ENCODE peak calls at places on chromosomes 7 and 10, in seven cellular contexts. J is colonic mucosa; F is thoracic aorta; S is vagina; G is pancreas; M is CD4-positive, alpha-beta memory T cell; Y is mesenchymal stem cell. A is an unnamed sample. For H3K9me3, the result is how much of the 10 kb centered on the place peaks cover.

GRCh38 chr7:25216837-25217236 is 11.4 kb downstream of the NPVF start:
- DNase-seq in J (no peak), F (no peak), S (no peak), G (no peak), M (peak), Y (peak), A (no peak)

GRCh38 chr7:151233111-151233701 is 923 bp downstream of the CHPF2 start:
- DNase-seq in J (no peak), F (peak), S (no peak), G (no peak), M (peak), Y (peak), A (peak)

GRCh38 chr7:131859162-131859821 is 302.9 kb upstream of the PODXL start:
- DNase-seq in J (peak), F (peak), S (no peak), G (peak), M (peak), Y (peak), A (peak)

GRCh38 chr10:26556756-26557640 is 118.9 kb downstream of the APBB1IP start:
- DNase-seq in J (no peak), F (no peak), S (no peak), G (no peak), M (peak), Y (peak), A (no peak)

GRCh38 chr7:76069238-76069638 is 21.3 kb downstream of the MDH2 start:
- DNase-seq in J (peak), F (no peak), S (no peak), G (peak), M (no peak), Y (peak), A (peak)

GRCh38 chr10:74072503-74072902 is 74.6 kb downstream of the VCL start:
- DNase-seq in J (no peak), F (no peak), S (no peak), G (no peak), M (no peak), Y (peak), A (no peak)

GRCh38 chr7:118872568-118872967 is 648.1 kb downstream of the ANKRD7 start:
- DNase-seq in J (no peak), F (no peak), S (no peak), G (no peak), M (no peak), Y (peak), A (no peak)

GRCh38 chr10:130061760-130062159 is 48.9 kb downstream of the C10orf143 start:
- DNase-seq in J (no peak), F (no peak), S (no peak), G (no peak), M (no peak), Y (no peak), A (no peak)

GRCh38 chr7:85004402-85004801 is 182.5 kb downstream of the SEMA3D start:
- DNase-seq in J (no peak), F (no peak), S (no peak), G (no peak), M (no peak), Y (peak), A (peak)

GRCh38 chr10:7409732-7410168 is 1.1 kb downstream of the SFMBT2 start:
- DNase-seq in J (peak), F (no peak), S (peak), G (no peak), M (peak), Y (peak), A (no peak)

GRCh38 chr10:89946106-89946505 is 244.7 kb downstream of the KIF20B start:
- DNase-seq in J (no peak), F (no peak), S (no peak), G (no peak), M (peak), Y (peak), A (no peak)

GRCh38 chr10:5033061-5033770 is 29.6 kb upstream of the AKR1C2 start:
- DNase-seq in J (no peak), F (no peak), S (no peak), G (no peak), M (no peak), Y (peak), A (no peak)

GRCh38 chr10:72329290-72330058 is 25.2 kb downstream of the DNAJB12 start:
- DNase-seq in J (no peak), F (no peak), S (no peak), G (peak), M (no peak), Y (no peak), A (no peak)

GRCh38 chr7:17640730-17641377 is 299.4 kb downstream of the SNX13 start:
- DNase-seq in J (peak), F (no peak), S (no peak), G (no peak), M (peak), Y (peak), A (no peak)

GRCh38 chr7:2263176-2263575 is 21.1 kb downstream of the NUDT1 start:
- DNase-seq in J (no peak), F (no peak), S (no peak), G (no peak), M (no peak), Y (no peak), A (no peak)

GRCh38 chr10:100338434-100339036 is 8.5 kb upstream of the SCD start:
- DNase-seq in J (peak), F (no peak), S (no peak), G (peak), M (peak), Y (peak), A (peak)

GRCh38 chr10:132520147-132520811 is 17.3 kb upstream of the INPP5A start:
- DNase-seq in J (no peak), F (no peak), S (no peak), G (no peak), M (no peak), Y (peak), A (peak)

GRCh38 chr7:99504281-99504602 is 220 bp upstream of the ZKSCAN5 start:
- DNase-seq in J (no peak), F (peak), S (peak), G (no peak), M (no peak), Y (no peak), A (no peak)

GRCh38 chr7:151514461-151515396 is 5.0 kb downstream of the RHEB start:
- DNase-seq in J (no peak), F (no peak), S (no peak), G (no peak), M (no peak), Y (no peak), A (no peak)

GRCh38 chr10:103595933-103596726 is 102.6 kb downstream of the NEURL1 start:
- DNase-seq in J (no peak), F (no peak), S (no peak), G (no peak), M (no peak), Y (no peak), A (no peak)

GRCh38 chr10:101631821-101632475 is 43.8 kb downstream of the DPCD start:
- DNase-seq in J (no peak), F (no peak), S (no peak), G (no peak), M (no peak), Y (no peak), A (peak)

GRCh38 chr10:21820952-21821351 is 182.6 kb downstream of the DNAJC1 start:
- DNase-seq in J (no peak), F (no peak), S (no peak), G (no peak), M (no peak), Y (no peak), A (no peak)

GRCh38 chr7:17301491-17302101 is 3.1 kb downstream of the AHR start:
- DNase-seq in J (peak), F (peak), S (no peak), G (peak), M (peak), Y (peak), A (peak)

DNA sequence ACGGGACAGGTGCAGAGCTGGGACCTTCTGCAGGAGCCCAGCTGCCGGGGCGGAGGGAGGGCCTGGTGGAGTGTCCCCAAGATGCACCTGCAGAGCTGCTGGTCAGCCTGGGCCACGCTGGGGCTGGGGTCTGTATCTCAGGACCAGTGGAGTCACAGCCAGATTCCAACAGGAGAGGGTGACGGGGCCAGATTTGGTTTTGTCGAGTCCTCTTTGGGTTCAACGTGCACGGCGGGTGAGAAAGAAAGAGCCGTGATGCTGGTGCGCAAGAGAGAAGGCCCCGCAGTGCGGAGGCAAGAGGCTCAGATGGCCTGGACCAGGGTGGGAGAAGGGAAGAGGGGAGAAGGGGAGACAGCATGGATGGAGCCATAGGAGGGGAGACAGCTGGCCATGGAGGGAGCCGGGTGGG is 462.9 kb downstream of the PTPRN2 start:
- DNase-seq in J (no peak), F (no peak), S (no peak), G (no peak), M (no peak), Y (no peak), A (peak)
- H3K9me3 ChIP-seq in J (under half), F (under half), S (under half), G (under half), M (under half), Y (under half), A (under half)

GRCh38 chr10:59901481-59901880 is 4.9 kb downstream of the CCDC6 start:
- DNase-seq in J (no peak), F (no peak), S (no peak), G (no peak), M (no peak), Y (no peak), A (no peak)

GRCh38 chr10:59903871-59904270 is 2.5 kb downstream of the CCDC6 start:
- DNase-seq in J (no peak), F (no peak), S (no peak), G (no peak), M (no peak), Y (peak), A (no peak)

GRCh38 chr10:59896186-59896585 is 10.2 kb downstream of the CCDC6 start:
- DNase-seq in J (peak), F (no peak), S (no peak), G (peak), M (no peak), Y (no peak), A (peak)

GRCh38 chr10:59898125-59898835 is 8.1 kb downstream of the CCDC6 start:
- DNase-seq in J (no peak), F (no peak), S (no peak), G (no peak), M (no peak), Y (no peak), A (no peak)

DNA sequence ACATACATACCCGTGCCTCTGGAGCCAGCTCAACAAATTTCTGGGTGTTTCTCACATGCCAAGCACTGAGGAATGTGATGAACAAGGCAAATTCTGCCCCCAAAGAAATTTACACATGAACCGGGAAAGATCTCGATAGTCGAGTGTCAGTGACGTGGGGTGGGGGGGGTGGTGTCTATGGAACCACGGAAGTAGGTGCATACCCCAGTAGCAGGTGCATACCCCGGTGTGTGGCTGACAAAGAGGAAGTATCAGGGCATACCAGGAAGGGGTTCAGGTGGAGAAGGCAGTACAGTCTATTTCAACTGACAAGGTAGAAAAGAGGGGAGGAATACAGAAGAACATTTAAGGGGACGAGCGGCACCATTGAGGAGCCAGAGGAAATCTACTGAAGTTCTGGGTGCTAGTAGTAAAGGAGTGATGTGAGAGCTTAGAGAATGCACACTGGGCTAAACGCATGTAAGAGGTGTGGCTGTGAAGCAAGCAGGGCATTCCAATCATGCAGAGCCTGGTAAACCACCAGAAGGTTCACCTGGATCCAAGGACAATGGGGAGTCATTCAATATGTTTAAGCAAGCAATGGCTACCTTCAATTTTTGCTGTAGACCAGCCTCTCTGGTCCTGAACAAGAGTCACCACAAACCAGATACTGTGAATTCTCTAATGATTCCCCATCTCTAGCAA is 6.2 kb downstream of the CCDC6 start:
- DNase-seq in J (no peak), F (no peak), S (no peak), G (no peak), M (no peak), Y (no peak), A (no peak)
- H3K27ac ChIP-seq in J (no peak), F (peak), S (peak), G (no peak), M (no peak), Y (no peak), A (peak)

GRCh38 chr10:6141296-6142151 is 52.7 kb downstream of the RBM17 start:
- DNase-seq in J (no peak), F (no peak), S (no peak), G (no peak), M (peak), Y (peak), A (no peak)

GRCh38 chr10:6139470-6139869 is 50.6 kb downstream of the RBM17 start:
- DNase-seq in J (no peak), F (no peak), S (no peak), G (no peak), M (no peak), Y (no peak), A (no peak)

GRCh38 chr10:6138456-6138855 is 49.6 kb downstream of the RBM17 start:
- DNase-seq in J (no peak), F (no peak), S (no peak), G (no peak), M (no peak), Y (no peak), A (peak)

GRCh38 chr10:6140965-6141295 is 52.1 kb downstream of the RBM17 start:
- DNase-seq in J (no peak), F (no peak), S (no peak), G (no peak), M (no peak), Y (no peak), A (no peak)

GRCh38 chr10:6140141-6140841 is 51.5 kb downstream of the RBM17 start:
- DNase-seq in J (peak), F (no peak), S (no peak), G (no peak), M (peak), Y (no peak), A (no peak)
- H3K4me3 ChIP-seq in J (no peak), F (peak), S (peak), G (no peak), M (peak), Y (no peak), A (no peak)

GRCh38 chr7:157483515-157483914 is 146.7 kb downstream of the DNAJB6 start:
- DNase-seq in J (no peak), F (no peak), S (no peak), G (no peak), M (no peak), Y (no peak), A (peak)
- H3K9me3 ChIP-seq in J (under half), F (under half), S (under half), G (under half), M (under half), Y (under half), A (under half)

GRCh38 chr10:11879387-11880168 is 56.4 kb downstream of the PROSER2 start:
- DNase-seq in J (no peak), F (no peak), S (no peak), G (no peak), M (no peak), Y (no peak), A (peak)

GRCh38 chr10:11876805-11877395 is 53.7 kb downstream of the PROSER2 start:
- DNase-seq in J (no peak), F (no peak), S (no peak), G (no peak), M (no peak), Y (no peak), A (peak)

GRCh38 chr10:11877506-11877905 is 54.4 kb downstream of the PROSER2 start:
- DNase-seq in J (no peak), F (no peak), S (no peak), G (no peak), M (no peak), Y (no peak), A (peak)

GRCh38 chr10:11880169-11881027 is 57.2 kb downstream of the PROSER2 start:
- DNase-seq in J (no peak), F (no peak), S (no peak), G (no peak), M (no peak), Y (no peak), A (no peak)

DNA sequence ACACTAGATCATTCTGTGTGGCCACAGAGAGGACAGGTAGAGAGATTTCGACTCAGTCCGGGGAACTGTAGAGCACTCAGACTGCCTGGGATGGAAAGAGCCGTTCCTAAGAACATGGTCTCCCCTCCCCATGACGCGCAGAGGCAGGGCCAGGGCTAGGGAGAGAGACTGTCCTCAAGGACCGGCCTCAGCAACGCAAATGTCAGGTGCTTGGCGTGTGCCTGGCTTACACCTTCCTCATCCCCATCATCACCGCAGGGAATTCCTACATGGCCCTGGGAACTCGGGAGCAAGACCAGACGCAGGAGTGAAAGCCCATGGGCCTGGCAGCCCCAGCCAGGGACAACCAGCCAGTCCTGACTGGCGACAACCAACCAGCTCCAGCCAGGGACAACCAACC is 55.6 kb downstream of the PROSER2 start:
- DNase-seq in J (no peak), F (no peak), S (no peak), G (no peak), M (no peak), Y (no peak), A (peak)
- H3K27ac ChIP-seq in J (no peak), F (no peak), S (no peak), G (no peak), M (no peak), Y (no peak), A (no peak)

GRCh38 chr7:831596-832291 is 532 bp upstream of the SUN1 start:
- DNase-seq in J (no peak), F (no peak), S (no peak), G (peak), M (no peak), Y (peak), A (no peak)
- H3K4me3 ChIP-seq in J (no peak), F (peak), S (peak), G (no peak), M (peak), Y (peak), A (peak)

GRCh38 chr7:64879097-64879730 is 23.9 kb upstream of the ZNF273 start:
- DNase-seq in J (peak), F (no peak), S (peak), G (no peak), M (no peak), Y (no peak), A (peak)
- H3K9me3 ChIP-seq in J (under half), F (under half), S (under half), G (under half), M (under half), Y (under half), A (under half)

DNA sequence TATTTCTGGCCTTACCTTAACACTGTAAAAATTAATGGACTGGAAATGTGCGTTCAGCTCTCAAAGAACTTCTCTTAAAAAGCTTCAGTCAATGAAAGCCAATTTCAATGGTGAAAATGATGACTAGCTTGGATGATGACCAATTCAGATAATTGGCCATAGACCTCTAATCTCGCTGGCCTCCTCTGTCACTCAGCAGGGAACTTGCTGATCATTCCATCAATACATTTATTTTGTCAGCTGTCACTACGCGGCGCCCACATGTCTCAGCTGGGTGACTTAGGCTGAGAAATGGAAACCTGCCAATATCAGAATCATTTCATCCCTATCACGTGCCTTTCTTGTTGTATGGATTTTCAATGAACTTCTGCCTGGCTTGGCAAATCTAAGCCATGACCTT is 673.0 kb upstream of the AUTS2 start:
- DNase-seq in J (no peak), F (no peak), S (no peak), G (no peak), M (no peak), Y (no peak), A (no peak)
- H3K27ac ChIP-seq in J (no peak), F (no peak), S (no peak), G (no peak), M (no peak), Y (no peak), A (no peak)

GRCh38 chr7:33727415-33727814 is 177.9 kb upstream of the BMPER start:
- DNase-seq in J (no peak), F (no peak), S (no peak), G (no peak), M (no peak), Y (no peak), A (no peak)

GRCh38 chr7:33725641-33726040 is 179.7 kb upstream of the BMPER start:
- DNase-seq in J (no peak), F (no peak), S (no peak), G (no peak), M (no peak), Y (no peak), A (no peak)

GRCh38 chr7:33730958-33731357 is 174.4 kb upstream of the BMPER start:
- DNase-seq in J (no peak), F (no peak), S (no peak), G (no peak), M (no peak), Y (no peak), A (no peak)

GRCh38 chr7:33726582-33726981 is 178.8 kb upstream of the BMPER start:
- DNase-seq in J (no peak), F (no peak), S (no peak), G (no peak), M (no peak), Y (no peak), A (no peak)

GRCh38 chr7:33728779-33729646 is 176.3 kb upstream of the BMPER start:
- DNase-seq in J (no peak), F (no peak), S (no peak), G (no peak), M (no peak), Y (no peak), A (no peak)
- H3K4me3 ChIP-seq in J (no peak), F (no peak), S (no peak), G (no peak), M (no peak), Y (no peak), A (no peak)

A was measured in sigmoid colon.